ENCODE peak calls at places on chromosomes 7 and 10, in seven cellular contexts. M is PC-9, Y is OCI-LY7, K is H9, P is IMR-90, U is osteoblast, J is GM12878. F is an unnamed sample. For H3K4me1, the result is how much of the 10 kb centered on the place peaks cover.

GRCh38 chr10:16779375-16779774 is 37.8 kb downstream of the RSU1 start:
- DNase-seq in M (no peak), Y (no peak), K (no peak), P (no peak), U (no peak), J (no peak), F (peak)

GRCh38 chr7:122212754-122213153 is 68.7 kb upstream of the AASS start:
- DNase-seq in M (no peak), Y (no peak), K (no peak), P (no peak), U (no peak), J (no peak), F (no peak)

GRCh38 chr7:1704326-1705241 is 34.5 kb downstream of the ELFN1 start:
- DNase-seq in M (no peak), Y (no peak), K (peak), P (no peak), U (no peak), J (no peak), F (no peak)

GRCh38 chr10:112026438-112026837 is 157.1 kb downstream of the GPAM start:
- DNase-seq in M (no peak), Y (no peak), K (peak), P (no peak), U (no peak), J (no peak), F (no peak)

GRCh38 chr7:106625678-106626301 is 35.2 kb downstream of the CCDC71L start:
- DNase-seq in M (no peak), Y (no peak), K (no peak), P (no peak), U (no peak), J (no peak), F (no peak)

GRCh38 chr7:18352339-18353255 is 143.0 kb upstream of the HDAC9 start:
- DNase-seq in M (peak), Y (peak), K (peak), P (peak), U (no peak), J (no peak), F (peak)

GRCh38 chr7:158538156-158538946 is 49.3 kb downstream of the PTPRN2 start:
- DNase-seq in M (no peak), Y (no peak), K (no peak), P (no peak), U (no peak), J (no peak), F (no peak)

GRCh38 chr10:105594301-105594700 is 953.2 kb downstream of the SORCS3 start:
- DNase-seq in M (no peak), Y (no peak), K (no peak), P (no peak), U (no peak), J (no peak), F (peak)

GRCh38 chr10:97025613-97026242 is 160.0 kb downstream of the SLIT1 start:
- DNase-seq in M (no peak), Y (peak), K (peak), P (peak), U (peak), J (peak), F (peak)

GRCh38 chr10:4190876-4191275 is 405.9 kb upstream of the KLF6 start:
- DNase-seq in M (no peak), Y (no peak), K (no peak), P (no peak), U (no peak), J (no peak), F (no peak)

GRCh38 chr7:100483101-100483727 is 513 bp upstream of the NYAP1 start:
- DNase-seq in M (peak), Y (peak), K (peak), P (peak), U (peak), J (no peak), F (peak)

GRCh38 chr10:72084094-72084459 is 4.3 kb downstream of the SPOCK2 start:
- DNase-seq in M (no peak), Y (peak), K (no peak), P (no peak), U (peak), J (no peak), F (no peak)

GRCh38 chr7:141073173-141073640 is 657 bp upstream of the TMEM178B start:
- DNase-seq in M (no peak), Y (no peak), K (no peak), P (peak), U (peak), J (no peak), F (peak)

GRCh38 chr7:1092806-1093505 is 5.0 kb downstream of the GPER1 start:
- DNase-seq in M (no peak), Y (no peak), K (no peak), P (no peak), U (no peak), J (no peak), F (no peak)

GRCh38 chr10:79437111-79437814 is 8.2 kb downstream of the ZCCHC24 start:
- DNase-seq in M (no peak), Y (no peak), K (no peak), P (peak), U (no peak), J (no peak), F (no peak)

GRCh38 chr7:145036592-145037386 is 200.9 kb upstream of the TPK1 start:
- DNase-seq in M (peak), Y (peak), K (peak), P (peak), U (no peak), J (peak), F (peak)

GRCh38 chr7:2116903-2117680 is 115.7 kb downstream of the MAD1L1 start:
- DNase-seq in M (no peak), Y (no peak), K (no peak), P (peak), U (no peak), J (no peak), F (peak)

GRCh38 chr7:20089431-20089830 is 127.8 kb downstream of the MACC1 start:
- DNase-seq in M (no peak), Y (no peak), K (no peak), P (no peak), U (no peak), J (no peak), F (no peak)

GRCh38 chr7:2542924-2543871 is 12.1 kb downstream of the BRAT1 start:
- DNase-seq in M (no peak), Y (no peak), K (no peak), P (no peak), U (peak), J (no peak), F (no peak)

GRCh38 chr7:5203138-5203537 is 13.1 kb downstream of the WIPI2 start:
- DNase-seq in M (no peak), Y (no peak), K (no peak), P (no peak), U (no peak), J (no peak), F (no peak)

GRCh38 chr10:60123172-60123571 is 216.8 kb upstream of the CCDC6 start:
- DNase-seq in M (peak), Y (no peak), K (no peak), P (peak), U (peak), J (no peak), F (peak)

GRCh38 chr10:131049051-131049450 is 262.5 kb downstream of the TCERG1L start:
- DNase-seq in M (no peak), Y (no peak), K (peak), P (no peak), U (no peak), J (no peak), F (no peak)

GRCh38 chr7:143012409-143012808 is 14.5 kb downstream of the OR9A2 start:
- DNase-seq in M (no peak), Y (no peak), K (no peak), P (no peak), U (no peak), J (no peak), F (no peak)

GRCh38 chr7:42700376-42701327 is 211.2 kb downstream of the C7orf25 start:
- DNase-seq in M (no peak), Y (no peak), K (no peak), P (no peak), U (no peak), J (no peak), F (peak)

GRCh38 chr10:66586073-66586472 is 339.8 kb upstream of the LRRTM3 start:
- DNase-seq in M (no peak), Y (no peak), K (peak), P (peak), U (no peak), J (no peak), F (peak)

GRCh38 chr7:16063241-16063640 is 358.1 kb downstream of the CRPPA start:
- DNase-seq in M (no peak), Y (no peak), K (no peak), P (no peak), U (no peak), J (no peak), F (no peak)

GRCh38 chr7:137970263-137970975 is 31.5 kb downstream of the CREB3L2 start:
- DNase-seq in M (peak), Y (no peak), K (no peak), P (peak), U (peak), J (no peak), F (peak)

GRCh38 chr10:35552622-35553342 is 52.4 kb upstream of the GJD4 start:
- DNase-seq in M (peak), Y (no peak), K (no peak), P (peak), U (no peak), J (no peak), F (no peak)

GRCh38 chr7:80273327-80273726 is 138.7 kb downstream of the GNAI1 start:
- DNase-seq in M (no peak), Y (no peak), K (no peak), P (peak), U (peak), J (no peak), F (peak)

GRCh38 chr7:134514106-134514505 is 13.3 kb upstream of the AKR1B10 start:
- DNase-seq in M (no peak), Y (no peak), K (no peak), P (no peak), U (no peak), J (no peak), F (no peak)

DNA sequence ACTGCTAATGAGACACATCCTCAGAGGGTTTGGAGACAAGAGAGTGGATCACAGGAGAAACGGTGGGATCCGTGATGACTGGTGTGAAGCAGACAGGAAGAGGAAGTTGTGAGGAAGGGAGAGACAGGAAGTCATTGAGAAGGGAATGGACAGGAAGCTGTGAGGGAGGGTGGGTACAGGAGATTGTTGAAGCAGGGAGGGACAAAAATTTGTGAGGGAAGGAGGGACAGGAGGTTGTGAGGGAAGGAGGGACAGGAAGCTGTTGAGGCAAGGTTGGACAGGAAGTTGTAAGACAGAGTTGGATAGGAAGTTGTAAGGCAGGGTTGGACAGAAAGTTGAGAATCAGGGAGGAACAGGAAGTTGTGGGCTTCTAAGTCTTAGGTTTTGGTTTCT is 115.6 kb downstream of the WDFY4 start:
- DNase-seq in M (no peak), Y (peak), K (no peak), P (no peak), U (no peak), J (peak), F (no peak)
- H2AFZ ChIP-seq in M (no peak), Y (peak), K (no peak), P (no peak), U (no peak), J (peak), F (peak)

GRCh38 chr10:62492012-62492869 is 118.1 kb downstream of the ZNF365 start:
- DNase-seq in M (no peak), Y (peak), K (no peak), P (peak), U (peak), J (peak), F (peak)
- TF ChIP-seq CTCF in M (peak), Y (peak), K (peak), P (peak), U (peak), J (peak), F (peak)

GRCh38 chr7:90706067-90706716 is 110.1 kb downstream of the CDK14 start:
- DNase-seq in M (no peak), Y (no peak), K (no peak), P (peak), U (no peak), J (no peak), F (peak)

GRCh38 chr7:90709501-90710465 is 113.7 kb downstream of the CDK14 start:
- DNase-seq in M (no peak), Y (peak), K (no peak), P (peak), U (no peak), J (no peak), F (peak)

GRCh38 chr7:90708841-90709317 is 112.8 kb downstream of the CDK14 start:
- DNase-seq in M (no peak), Y (peak), K (peak), P (no peak), U (no peak), J (peak), F (peak)

GRCh38 chr7:90713628-90714027 is 117.5 kb downstream of the CDK14 start:
- DNase-seq in M (no peak), Y (no peak), K (no peak), P (no peak), U (no peak), J (no peak), F (no peak)

DNA sequence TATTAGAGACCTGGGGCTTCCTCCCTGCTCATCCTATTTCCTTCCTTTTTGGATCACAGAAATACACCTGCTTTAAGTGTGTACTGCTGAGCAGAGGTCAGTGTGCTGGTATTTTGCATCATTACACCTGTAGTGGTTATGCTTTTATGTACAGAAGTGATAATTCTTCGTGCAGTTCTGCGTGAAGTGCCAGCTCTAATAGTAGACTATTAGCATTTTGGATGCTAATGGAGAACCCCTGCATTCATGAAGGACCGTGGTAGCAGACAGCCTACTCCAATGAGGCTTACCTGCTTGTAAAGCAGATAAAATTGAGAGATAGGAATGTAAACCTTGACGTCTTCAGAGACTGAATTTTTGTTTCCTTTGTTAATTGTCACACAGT is 114.3 kb downstream of the CDK14 start:
- DNase-seq in M (no peak), Y (peak), K (no peak), P (no peak), U (no peak), J (no peak), F (no peak)
- H3K4me1 ChIP-seq in M (under half), Y (half or more), K (under half), P (under half), U (under half), J (under half), F (under half)

DNA sequence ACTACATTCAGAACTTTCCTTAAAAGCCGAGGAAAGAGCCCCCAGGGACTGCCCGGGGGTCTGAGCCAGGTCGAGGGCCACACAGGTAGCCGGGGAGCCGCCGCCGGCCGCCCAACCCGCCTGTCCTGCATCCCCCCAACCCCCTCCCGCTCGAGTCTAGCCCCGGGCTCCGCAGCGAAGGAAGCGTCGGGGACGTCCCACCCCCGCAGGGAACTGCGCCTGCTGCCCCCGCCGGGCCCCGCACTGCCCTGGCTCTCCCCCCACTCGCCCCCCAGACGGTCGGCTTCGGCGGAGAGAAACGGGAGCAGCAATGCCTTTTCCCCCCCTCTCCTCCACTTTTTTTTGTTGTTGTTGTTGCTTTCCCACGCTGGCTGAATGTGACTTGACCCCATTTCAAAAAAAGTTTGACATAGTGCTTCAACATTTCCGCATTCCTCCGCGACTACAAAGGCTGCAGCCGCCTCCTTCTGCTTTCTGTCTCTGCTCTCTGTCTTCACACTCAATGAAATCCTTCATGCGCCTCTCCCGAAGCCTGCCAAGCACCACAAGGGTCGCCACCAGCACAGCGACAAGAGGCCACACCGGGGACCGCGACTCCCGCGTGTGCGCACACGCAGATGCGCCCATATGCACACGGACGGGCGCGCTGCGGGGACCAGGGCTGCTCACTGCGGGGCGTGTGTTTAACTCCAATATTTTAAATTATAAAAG is 1.1 kb downstream of the CDK6 start:
- DNase-seq in M (peak), Y (peak), K (peak), P (peak), U (peak), J (no peak), F (peak)
- H2AFZ ChIP-seq in M (peak), Y (peak), K (no peak), P (peak), U (peak), J (peak), F (peak)

GRCh38 chr7:155860840-155861479 is 48.7 kb upstream of the SHH start:
- DNase-seq in M (peak), Y (no peak), K (no peak), P (peak), U (no peak), J (no peak), F (peak)

GRCh38 chr7:155863721-155864151 is 51.5 kb upstream of the SHH start:
- DNase-seq in M (no peak), Y (no peak), K (peak), P (no peak), U (no peak), J (no peak), F (no peak)

GRCh38 chr7:155862088-155862487 is 49.8 kb upstream of the SHH start:
- DNase-seq in M (no peak), Y (no peak), K (no peak), P (no peak), U (no peak), J (no peak), F (no peak)

GRCh38 chr7:155861480-155861868 is 49.2 kb upstream of the SHH start:
- DNase-seq in M (no peak), Y (no peak), K (no peak), P (no peak), U (no peak), J (no peak), F (no peak)

DNA sequence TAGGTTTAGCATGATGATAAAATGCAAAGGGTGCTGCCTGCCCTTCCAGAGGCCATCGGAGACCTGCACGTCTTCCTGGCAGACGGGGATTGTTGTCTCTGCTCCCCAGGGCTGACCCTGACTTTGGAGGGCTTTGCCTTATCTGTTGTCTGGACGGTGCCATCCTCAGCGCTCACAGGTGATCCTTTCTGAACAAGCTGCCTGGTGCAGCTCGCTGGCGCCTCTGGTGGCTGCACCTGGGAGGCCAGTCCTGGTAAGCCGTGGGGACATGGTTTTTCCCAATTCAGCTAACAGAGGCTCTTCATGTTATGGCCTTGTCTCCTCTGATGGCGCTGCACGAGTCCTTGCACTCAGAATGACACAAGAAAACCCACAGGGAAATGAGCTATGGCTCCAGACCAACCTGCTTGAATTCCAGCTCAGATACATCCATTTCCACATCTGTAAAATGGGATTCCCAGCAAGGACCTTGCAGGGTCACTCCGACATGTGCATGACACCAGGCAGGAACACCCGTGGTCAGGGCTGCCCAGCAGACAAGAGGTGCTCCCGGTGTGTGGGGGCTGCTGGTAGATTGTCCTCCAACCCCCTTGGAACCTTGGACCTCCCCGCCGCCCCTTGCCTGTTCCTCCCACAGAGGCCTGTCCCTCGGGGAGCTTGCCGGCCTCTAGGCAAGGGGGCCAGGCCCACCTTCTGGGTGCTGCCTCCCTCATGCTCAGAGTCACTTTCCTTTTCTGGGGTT is 50.4 kb upstream of the SHH start:
- DNase-seq in M (no peak), Y (no peak), K (peak), P (no peak), U (no peak), J (no peak), F (no peak)
- TF ChIP-seq CTCF in M (peak), Y (peak), K (peak), P (no peak), U (no peak), J (peak), F (peak)